ENCODE peak calls at places on chromosomes 2 and 18, in seven cellular contexts. One of them, this sample, is unnamed.

GRCh38 chr2:188322569-188323531 is 31.2 kb downstream of the GULP1 start:
- DNase-seq in fibroblast of lung: peak
- DNase-seq in astrocyte: peak
- DNase-seq in H9: no peak
- DNase-seq in HCT116: no peak
- DNase-seq in mammary epithelial cell: no peak
- DNase-seq in PC-9: no peak
- DNase-seq in this sample: no peak

GRCh38 chr2:108409768-108410167 is 32.0 kb downstream of the SULT1C4 start:
- DNase-seq in H9: no peak
- DNase-seq in fibroblast of lung: peak
- DNase-seq in HCT116: no peak
- DNase-seq in astrocyte: peak
- DNase-seq in PC-9: no peak
- DNase-seq in mammary epithelial cell: no peak
- DNase-seq in this sample: no peak

GRCh38 chr2:237291138-237291792 is 122.7 kb downstream of the COL6A3 start:
- DNase-seq in astrocyte: peak
- DNase-seq in PC-9: peak
- DNase-seq in fibroblast of lung: peak
- DNase-seq in mammary epithelial cell: peak
- DNase-seq in HCT116: peak
- DNase-seq in H9: no peak
- DNase-seq in this sample: no peak

GRCh38 chr2:184598313-184599053 is at the start of gene ZNF804A:
- DNase-seq in H9: peak
- DNase-seq in mammary epithelial cell: peak
- DNase-seq in HCT116: no peak
- DNase-seq in astrocyte: peak
- DNase-seq in fibroblast of lung: peak
- DNase-seq in PC-9: peak
- DNase-seq in this sample: peak

GRCh38 chr2:106745468-106745867 is 140.5 kb downstream of the ST6GAL2 start:
- DNase-seq in astrocyte: no peak
- DNase-seq in fibroblast of lung: no peak
- DNase-seq in PC-9: no peak
- DNase-seq in H9: no peak
- DNase-seq in HCT116: no peak
- DNase-seq in mammary epithelial cell: no peak
- DNase-seq in this sample: no peak

GRCh38 chr18:75784413-75784812 is 356.9 kb upstream of the SMIM21 start:
- DNase-seq in PC-9: no peak
- DNase-seq in H9: no peak
- DNase-seq in HCT116: no peak
- DNase-seq in fibroblast of lung: peak
- DNase-seq in mammary epithelial cell: no peak
- DNase-seq in astrocyte: no peak
- DNase-seq in this sample: no peak

GRCh38 chr18:50659091-50660003 is 99.5 kb downstream of the MAPK4 start:
- DNase-seq in HCT116: peak
- DNase-seq in H9: no peak
- DNase-seq in mammary epithelial cell: peak
- DNase-seq in PC-9: no peak
- DNase-seq in astrocyte: no peak
- DNase-seq in fibroblast of lung: no peak
- DNase-seq in this sample: no peak

GRCh38 chr2:109457811-109458210 is 156.0 kb downstream of the SEPTIN10 start:
- DNase-seq in PC-9: no peak
- DNase-seq in astrocyte: no peak
- DNase-seq in mammary epithelial cell: no peak
- DNase-seq in HCT116: peak
- DNase-seq in fibroblast of lung: no peak
- DNase-seq in H9: no peak
- DNase-seq in this sample: peak

GRCh38 chr18:7735606-7736175 is 168.6 kb downstream of the PTPRM start:
- DNase-seq in PC-9: no peak
- DNase-seq in HCT116: no peak
- DNase-seq in astrocyte: no peak
- DNase-seq in mammary epithelial cell: no peak
- DNase-seq in H9: no peak
- DNase-seq in fibroblast of lung: no peak
- DNase-seq in this sample: no peak

DNA sequence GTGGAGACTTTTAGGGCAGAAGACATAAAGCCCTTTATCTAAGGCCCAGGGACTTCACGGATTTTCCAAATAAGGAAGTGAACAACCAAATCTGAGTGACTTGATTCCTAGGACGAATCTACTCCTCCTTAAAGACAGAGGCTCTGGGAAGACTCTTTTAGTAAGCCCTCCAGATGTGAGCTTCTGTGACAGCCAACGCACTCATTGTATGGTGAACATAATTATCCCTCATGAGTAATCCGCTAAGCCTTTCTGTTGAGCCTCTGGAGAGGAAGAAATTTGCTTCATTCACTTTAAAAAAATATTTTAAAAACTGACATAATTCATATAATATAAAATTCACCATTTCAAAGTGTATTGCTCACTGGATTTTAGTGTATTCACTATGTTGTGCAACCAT is 33.5 kb downstream of the CCDC93 start:
- DNase-seq in HCT116: no peak
- DNase-seq in PC-9: no peak
- DNase-seq in H9: no peak
- DNase-seq in fibroblast of lung: peak
- DNase-seq in astrocyte: peak
- DNase-seq in mammary epithelial cell: peak
- DNase-seq in this sample: no peak
- H3K4me2 ChIP-seq in HCT116: no peak
- H3K4me2 ChIP-seq in PC-9: peak
- H3K4me2 ChIP-seq in H9: no peak
- H3K4me2 ChIP-seq in fibroblast of lung: peak
- H3K4me2 ChIP-seq in astrocyte: peak
- H3K4me2 ChIP-seq in mammary epithelial cell: peak
- H3K4me2 ChIP-seq in this sample: no peak

GRCh38 chr2:54258171-54258570 is 2.1 kb upstream of the TSPYL6 start:
- DNase-seq in H9: no peak
- DNase-seq in fibroblast of lung: no peak
- DNase-seq in mammary epithelial cell: no peak
- DNase-seq in PC-9: no peak
- DNase-seq in HCT116: no peak
- DNase-seq in astrocyte: peak
- DNase-seq in this sample: no peak

GRCh38 chr2:54254180-54254579 is 1.8 kb downstream of the TSPYL6 start:
- DNase-seq in mammary epithelial cell: no peak
- DNase-seq in fibroblast of lung: no peak
- DNase-seq in HCT116: no peak
- DNase-seq in PC-9: no peak
- DNase-seq in astrocyte: no peak
- DNase-seq in H9: no peak
- DNase-seq in this sample: no peak

GRCh38 chr2:54259413-54260240 is 3.6 kb upstream of the TSPYL6 start:
- DNase-seq in fibroblast of lung: no peak
- DNase-seq in mammary epithelial cell: no peak
- DNase-seq in PC-9: no peak
- DNase-seq in astrocyte: no peak
- DNase-seq in H9: no peak
- DNase-seq in HCT116: no peak
- DNase-seq in this sample: no peak

GRCh38 chr2:54255230-54256090 is 569 bp downstream of the TSPYL6 start:
- DNase-seq in PC-9: no peak
- DNase-seq in astrocyte: no peak
- DNase-seq in HCT116: no peak
- DNase-seq in fibroblast of lung: no peak
- DNase-seq in mammary epithelial cell: no peak
- DNase-seq in H9: no peak
- DNase-seq in this sample: no peak

GRCh38 chr2:54256091-54256694 is at the start of gene TSPYL6:
- DNase-seq in HCT116: no peak
- DNase-seq in mammary epithelial cell: no peak
- DNase-seq in astrocyte: no peak
- DNase-seq in fibroblast of lung: no peak
- DNase-seq in PC-9: no peak
- DNase-seq in H9: no peak
- DNase-seq in this sample: no peak
- H3K4me2 ChIP-seq in HCT116: no peak
- H3K4me2 ChIP-seq in mammary epithelial cell: no peak
- H3K4me2 ChIP-seq in astrocyte: no peak
- H3K4me2 ChIP-seq in fibroblast of lung: no peak
- H3K4me2 ChIP-seq in PC-9: no peak
- H3K4me2 ChIP-seq in H9: no peak
- H3K4me2 ChIP-seq in this sample: no peak

GRCh38 chr2:218879881-218880748 is 537 bp upstream of the WNT10A start:
- DNase-seq in fibroblast of lung: no peak
- DNase-seq in mammary epithelial cell: no peak
- DNase-seq in H9: peak
- DNase-seq in PC-9: peak
- DNase-seq in HCT116: no peak
- DNase-seq in astrocyte: no peak
- DNase-seq in this sample: peak
- H3K4me2 ChIP-seq in fibroblast of lung: no peak
- H3K4me2 ChIP-seq in mammary epithelial cell: peak
- H3K4me2 ChIP-seq in H9: peak
- H3K4me2 ChIP-seq in PC-9: peak
- H3K4me2 ChIP-seq in HCT116: peak
- H3K4me2 ChIP-seq in astrocyte: no peak
- H3K4me2 ChIP-seq in this sample: peak

GRCh38 chr2:66601624-66602023 is 166.7 kb downstream of the MEIS1 start:
- DNase-seq in astrocyte: no peak
- DNase-seq in PC-9: no peak
- DNase-seq in fibroblast of lung: peak
- DNase-seq in HCT116: no peak
- DNase-seq in mammary epithelial cell: peak
- DNase-seq in H9: no peak
- DNase-seq in this sample: no peak
- H3K4me2 ChIP-seq in astrocyte: no peak
- H3K4me2 ChIP-seq in PC-9: no peak
- H3K4me2 ChIP-seq in fibroblast of lung: no peak
- H3K4me2 ChIP-seq in HCT116: no peak
- H3K4me2 ChIP-seq in mammary epithelial cell: peak
- H3K4me2 ChIP-seq in H9: no peak
- H3K4me2 ChIP-seq in this sample: no peak

GRCh38 chr2:176155341-176156044 is 1.6 kb upstream of the HOXD3 start:
- DNase-seq in astrocyte: no peak
- DNase-seq in H9: no peak
- DNase-seq in PC-9: no peak
- DNase-seq in HCT116: no peak
- DNase-seq in fibroblast of lung: no peak
- DNase-seq in mammary epithelial cell: no peak
- DNase-seq in this sample: no peak
- H3K4me2 ChIP-seq in astrocyte: peak
- H3K4me2 ChIP-seq in H9: no peak
- H3K4me2 ChIP-seq in PC-9: no peak
- H3K4me2 ChIP-seq in HCT116: no peak
- H3K4me2 ChIP-seq in fibroblast of lung: no peak
- H3K4me2 ChIP-seq in mammary epithelial cell: no peak
- H3K4me2 ChIP-seq in this sample: no peak

This sample was measured in Karpas-422.